ENCODE peak calls at places on chromosomes 12 and 14, in four cellular contexts. T, X, I and F are unnamed samples.

GRCh38 chr12:95815635-95816212 is 25.2 kb upstream of the NTN4 start:
- DNase-seq in T (peak), X (no peak), I (peak), F (no peak)

GRCh38 chr12:12577786-12578185 is 15.1 kb upstream of the DUSP16 start:
- DNase-seq in T (no peak), X (no peak), I (peak), F (no peak)

GRCh38 chr12:30694412-30694955 is 1.2 kb downstream of the IPO8 start:
- DNase-seq in T (no peak), X (no peak), I (peak), F (no peak)

GRCh38 chr14:74255281-74255680 is 16.0 kb downstream of the VSX2 start:
- DNase-seq in T (no peak), X (no peak), I (no peak), F (no peak)

GRCh38 chr12:88665051-88665450 is 84.8 kb upstream of the KITLG start:
- DNase-seq in T (peak), X (no peak), I (peak), F (no peak)

GRCh38 chr14:38207830-38208815 is at the start of gene SSTR1:
- DNase-seq in T (no peak), X (peak), I (peak), F (peak)

GRCh38 chr14:35932136-35932535 is 106.0 kb downstream of the BRMS1L start:
- DNase-seq in T (no peak), X (no peak), I (no peak), F (no peak)

GRCh38 chr12:130571734-130572133 is 144.4 kb downstream of the RIMBP2 start:
- DNase-seq in T (no peak), X (no peak), I (no peak), F (no peak)

GRCh38 chr14:63642229-63642611 is 549 bp upstream of the WDR89 start:
- DNase-seq in T (peak), X (peak), I (peak), F (peak)

GRCh38 chr12:56258068-56258819 is at the start of gene ANKRD52:
- DNase-seq in T (peak), X (peak), I (peak), F (peak)

GRCh38 chr12:2794736-2795289 is at the start of gene FKBP4:
- DNase-seq in T (peak), X (peak), I (peak), F (peak)

GRCh38 chr14:101812071-101812470 is 50.6 kb downstream of the PPP2R5C start:
- DNase-seq in T (no peak), X (no peak), I (no peak), F (peak)

GRCh38 chr14:39426605-39427004 is 5.6 kb downstream of the FBXO33 start:
- DNase-seq in T (peak), X (no peak), I (peak), F (no peak)

GRCh38 chr12:116455540-116456306 is 103.5 kb upstream of the MAP1LC3B2 start:
- DNase-seq in T (peak), X (peak), I (peak), F (peak)

GRCh38 chr12:27554421-27555186 is 30.6 kb downstream of the PPFIBP1 start:
- DNase-seq in T (peak), X (no peak), I (peak), F (peak)

GRCh38 chr12:28456934-28457710 is 266.9 kb downstream of the CCDC91 start:
- DNase-seq in T (no peak), X (no peak), I (no peak), F (no peak)